ENCODE peak calls at places on chromosomes 2 and 18, in five cellular contexts. One of them, this sample, is unnamed.

GRCh38 chr2:216871333-216871934 is 11.6 kb upstream of the TNP1 start:
- DNase-seq in mesenchymal stem cell: no peak
- DNase-seq in H9: no peak
- DNase-seq in trophoblast cell: no peak
- DNase-seq in H1: no peak
- DNase-seq in this sample: no peak

GRCh38 chr2:197269173-197269572 is 41.4 kb downstream of the ANKRD44 start:
- DNase-seq in mesenchymal stem cell: no peak
- DNase-seq in H9: no peak
- DNase-seq in trophoblast cell: no peak
- DNase-seq in H1: no peak
- DNase-seq in this sample: no peak

GRCh38 chr2:127174176-127174575 is 45.9 kb downstream of the CYP27C1 start:
- DNase-seq in mesenchymal stem cell: peak; percentile 46
- DNase-seq in H9: no peak
- DNase-seq in trophoblast cell: no peak
- DNase-seq in H1: no peak
- DNase-seq in this sample: no peak

GRCh38 chr18:48840491-48840877 is 110.3 kb downstream of the SMAD7 start:
- DNase-seq in mesenchymal stem cell: no peak
- DNase-seq in H9: no peak
- DNase-seq in trophoblast cell: no peak
- DNase-seq in H1: no peak
- DNase-seq in this sample: no peak

GRCh38 chr18:79043288-79043687 is 25.9 kb upstream of the ATP9B start:
- DNase-seq in mesenchymal stem cell: no peak
- DNase-seq in H9: no peak
- DNase-seq in trophoblast cell: no peak
- DNase-seq in H1: no peak
- DNase-seq in this sample: no peak

GRCh38 chr2:219501441-219501840 is 2.8 kb downstream of the GMPPA start:
- DNase-seq in mesenchymal stem cell: no peak
- DNase-seq in H9: no peak
- DNase-seq in trophoblast cell: no peak
- DNase-seq in H1: no peak
- DNase-seq in this sample: no peak

GRCh38 chr18:26468931-26469340 is 79.4 kb downstream of the KCTD1 start:
- DNase-seq in mesenchymal stem cell: peak; percentile 29
- DNase-seq in H9: peak; percentile 76
- DNase-seq in trophoblast cell: no peak
- DNase-seq in H1: no peak
- DNase-seq in this sample: no peak

GRCh38 chr2:167188596-167188967 is 300.3 kb downstream of the XIRP2 start:
- DNase-seq in mesenchymal stem cell: no peak
- DNase-seq in H9: no peak
- DNase-seq in trophoblast cell: no peak
- DNase-seq in H1: no peak
- DNase-seq in this sample: no peak

GRCh38 chr2:180564051-180564450 is 416.4 kb upstream of the UBE2E3 start:
- DNase-seq in mesenchymal stem cell: no peak
- DNase-seq in H9: no peak
- DNase-seq in trophoblast cell: no peak
- DNase-seq in H1: no peak
- DNase-seq in this sample: no peak

GRCh38 chr2:218658671-218659257 is 659 bp downstream of the ZNF142 start:
- DNase-seq in mesenchymal stem cell: peak; percentile 63
- DNase-seq in H9: peak; percentile 75
- DNase-seq in trophoblast cell: peak; percentile 55
- DNase-seq in H1: no peak
- DNase-seq in this sample: peak; percentile 31

GRCh38 chr2:220269421-220269820 is 642.0 kb downstream of the SLC4A3 start:
- DNase-seq in mesenchymal stem cell: no peak
- DNase-seq in H9: peak; percentile 40
- DNase-seq in trophoblast cell: no peak
- DNase-seq in H1: no peak
- DNase-seq in this sample: peak; percentile 20

GRCh38 chr2:71552861-71553301 is 99.5 kb downstream of the DYSF start:
- DNase-seq in mesenchymal stem cell: no peak
- DNase-seq in H9: no peak
- DNase-seq in trophoblast cell: no peak
- DNase-seq in H1: no peak
- DNase-seq in this sample: no peak

GRCh38 chr2:64349143-64349530 is 104.8 kb upstream of the LGALSL start:
- DNase-seq in mesenchymal stem cell: no peak
- DNase-seq in H9: no peak
- DNase-seq in trophoblast cell: no peak
- DNase-seq in H1: no peak
- DNase-seq in this sample: no peak

GRCh38 chr2:148914463-148914862 is 39.4 kb downstream of the KIF5C start:
- DNase-seq in mesenchymal stem cell: no peak
- DNase-seq in H9: no peak
- DNase-seq in trophoblast cell: no peak
- DNase-seq in H1: no peak
- DNase-seq in this sample: no peak

GRCh38 chr2:174573621-174574081 is 24.0 kb downstream of the WIPF1 start:
- DNase-seq in mesenchymal stem cell: no peak
- DNase-seq in H9: no peak
- DNase-seq in trophoblast cell: no peak
- DNase-seq in H1: no peak
- DNase-seq in this sample: no peak

GRCh38 chr2:119475225-119475856 is 43.7 kb downstream of the TMEM37 start:
- DNase-seq in mesenchymal stem cell: no peak
- DNase-seq in H9: peak; percentile 73
- DNase-seq in trophoblast cell: no peak
- DNase-seq in H1: peak; percentile 27
- DNase-seq in this sample: no peak

GRCh38 chr2:191250400-191250799 is 5.2 kb downstream of the MYO1B start:
- DNase-seq in mesenchymal stem cell: peak; percentile 28
- DNase-seq in H9: no peak
- DNase-seq in trophoblast cell: no peak
- DNase-seq in H1: no peak
- DNase-seq in this sample: no peak

GRCh38 chr2:79982445-79982844 is 322.1 kb downstream of the LRRTM1 start:
- DNase-seq in mesenchymal stem cell: no peak
- DNase-seq in H9: peak; percentile 71
- DNase-seq in trophoblast cell: no peak
- DNase-seq in H1: peak; percentile 36
- DNase-seq in this sample: no peak

DNA sequence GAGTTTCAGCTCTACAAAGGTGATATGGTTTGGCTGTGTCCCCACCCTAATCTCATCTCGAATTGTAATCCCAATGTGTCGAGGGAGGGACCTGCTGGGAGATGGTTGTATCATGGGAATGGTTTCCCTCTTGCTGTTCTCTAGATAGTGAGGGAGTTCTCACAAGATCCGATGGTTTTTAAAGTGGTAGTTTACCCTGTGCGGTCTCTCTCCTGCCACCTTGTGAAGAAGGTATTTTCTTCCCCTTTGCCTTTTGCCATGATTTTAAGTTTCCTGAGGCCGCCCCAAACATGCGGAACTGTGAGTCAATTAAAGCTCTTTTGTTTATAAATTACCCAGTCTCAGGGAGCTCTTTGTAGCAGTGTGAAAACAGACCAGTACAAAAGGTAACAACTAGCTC is 306.0 kb downstream of the LRP1B start:
- DNase-seq in mesenchymal stem cell: no peak
- DNase-seq in H9: peak; percentile 31
- DNase-seq in trophoblast cell: no peak
- DNase-seq in H1: peak; percentile 5
- DNase-seq in this sample: no peak
- H2BK12ac ChIP-seq in mesenchymal stem cell: no peak overlapping the region
- H2BK12ac ChIP-seq in H9: no peak overlapping the region
- H2BK12ac ChIP-seq in trophoblast cell: no peak overlapping the region
- H2BK12ac ChIP-seq in H1: no peak overlapping the region
- H2BK12ac ChIP-seq in this sample: no peak overlapping the region

GRCh38 chr18:66994790-66995189 is 390.9 kb upstream of the CDH19 start:
- DNase-seq in mesenchymal stem cell: no peak
- DNase-seq in H9: no peak
- DNase-seq in trophoblast cell: no peak
- DNase-seq in H1: no peak
- DNase-seq in this sample: no peak

GRCh38 chr18:66990909-66991308 is 387.0 kb upstream of the CDH19 start:
- DNase-seq in mesenchymal stem cell: no peak
- DNase-seq in H9: no peak
- DNase-seq in trophoblast cell: no peak
- DNase-seq in H1: no peak
- DNase-seq in this sample: no peak

GRCh38 chr18:66995270-66995669 is 391.4 kb upstream of the CDH19 start:
- DNase-seq in mesenchymal stem cell: no peak
- DNase-seq in H9: no peak
- DNase-seq in trophoblast cell: no peak
- DNase-seq in H1: no peak
- DNase-seq in this sample: no peak

GRCh38 chr18:66999003-66999402 is 395.1 kb upstream of the CDH19 start:
- DNase-seq in mesenchymal stem cell: no peak
- DNase-seq in H9: no peak
- DNase-seq in trophoblast cell: no peak
- DNase-seq in H1: no peak
- DNase-seq in this sample: no peak

DNA sequence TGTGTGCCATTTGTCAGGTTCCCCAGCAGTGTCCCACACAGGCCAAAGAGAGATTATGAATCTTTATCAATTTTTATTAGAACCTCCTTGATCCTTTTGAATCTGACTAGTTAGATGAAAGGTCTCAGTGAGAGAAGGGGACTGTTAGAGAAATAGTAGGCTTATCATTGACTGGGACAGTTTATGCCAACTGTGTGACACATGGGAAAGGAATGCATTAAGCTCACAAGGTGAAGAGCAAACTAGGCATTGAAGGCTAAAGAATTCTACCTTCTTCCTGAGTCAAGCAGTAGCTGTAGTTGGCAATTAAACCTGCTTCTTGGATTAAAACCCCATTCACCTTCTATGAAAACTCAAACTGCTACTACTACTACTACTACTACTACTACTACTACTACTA is 389.6 kb upstream of the CDH19 start:
- DNase-seq in mesenchymal stem cell: no peak
- DNase-seq in H9: no peak
- DNase-seq in trophoblast cell: no peak
- DNase-seq in H1: no peak
- DNase-seq in this sample: no peak
- H2BK12ac ChIP-seq in mesenchymal stem cell: no peak overlapping the region
- H2BK12ac ChIP-seq in H9: no peak overlapping the region
- H2BK12ac ChIP-seq in trophoblast cell: no peak overlapping the region
- H2BK12ac ChIP-seq in H1: no peak overlapping the region
- H2BK12ac ChIP-seq in this sample: no peak overlapping the region

GRCh38 chr18:12328179-12328823 is 20.3 kb downstream of the TUBB6 start:
- DNase-seq in mesenchymal stem cell: no peak
- DNase-seq in H9: no peak
- DNase-seq in trophoblast cell: no peak
- DNase-seq in H1: no peak
- DNase-seq in this sample: no peak
- H2BK12ac ChIP-seq in mesenchymal stem cell: no peak overlapping the region
- H2BK12ac ChIP-seq in H9: no peak overlapping the region
- H2BK12ac ChIP-seq in trophoblast cell: no peak overlapping the region
- H2BK12ac ChIP-seq in H1: no peak overlapping the region
- H2BK12ac ChIP-seq in this sample: no peak overlapping the region

GRCh38 chr18:51330148-51330547 is 132.7 kb upstream of the MEX3C start:
- DNase-seq in mesenchymal stem cell: no peak
- DNase-seq in H9: no peak
- DNase-seq in trophoblast cell: peak; percentile 61
- DNase-seq in H1: no peak
- DNase-seq in this sample: no peak
- H2BK12ac ChIP-seq in mesenchymal stem cell: no peak overlapping the region
- H2BK12ac ChIP-seq in H9: no peak overlapping the region
- H2BK12ac ChIP-seq in trophoblast cell: no peak overlapping the region
- H2BK12ac ChIP-seq in H1: no peak overlapping the region
- H2BK12ac ChIP-seq in this sample: no peak overlapping the region

This sample was measured in neuronal stem cell.